ENCODE peak calls at places on chromosomes 16 and 17, in nine cellular contexts. E is lung microvascular endothelial cell; H is T-helper 2 cell treated with Interferon-gamma antibody and Interleukin-4, amounts not matched to agents 5 μg/mL and 100 μg/mL, for 36 hours; D is GM12865; T is NCI-H1105; O is activated CD4-positive, alpha-beta T cell treated with anti-CD3 and anti-CD28 coated beads, Interleukin-2, amount 10 ng/mL, durations not matched to agents 7 days and 5 days; P is SW 1271; L is sciatic nerve; S is cardiac fibroblast. U is an unnamed sample.

GRCh38 chr16:57366544-57367040 is 5.7 kb upstream of the CX3CL1 start:
- DNase-seq in P (no peak), T (no peak), E (no peak), S (no peak), L (no peak), O (no peak), H (no peak), D (peak), U (no peak)

GRCh38 chr16:54931041-54931756 is 534 bp downstream of the IRX5 start:
- DNase-seq in P (no peak), S (peak), T (peak), E (peak), L (no peak), D (no peak), H (no peak), O (no peak), U (no peak)

GRCh38 chr17:156946-157345 is 19.6 kb downstream of the SCGB1C2 start:
- DNase-seq in E (no peak), P (no peak), H (no peak), S (no peak), O (no peak), T (no peak), L (no peak), D (no peak), U (no peak)

GRCh38 chr17:31112001-31112661 is 17.4 kb downstream of the NF1 start:
- DNase-seq in P (no peak), D (no peak), S (peak), T (no peak), E (no peak), L (no peak), H (no peak), O (no peak), U (no peak)

GRCh38 chr16:56667581-56668571 is at the start of gene MT1G:
- DNase-seq in D (no peak), H (peak), O (peak), P (no peak), L (no peak), E (no peak), S (peak), T (no peak), U (no peak)

GRCh38 chr17:82315703-82316358 is 1.6 kb downstream of the CD7 start:
- DNase-seq in H (no peak), D (no peak), P (no peak), E (no peak), O (peak), L (no peak), S (no peak), T (no peak), U (no peak)

GRCh38 chr17:72175787-72176515 is 55.1 kb downstream of the SOX9 start:
- DNase-seq in E (no peak), O (no peak), H (no peak), L (no peak), D (no peak), T (no peak), P (no peak), S (no peak), U (no peak)

GRCh38 chr16:24626251-24626650 is 86.9 kb downstream of the RBBP6 start:
- DNase-seq in E (no peak), O (no peak), P (no peak), S (peak), L (no peak), H (no peak), T (no peak), D (no peak), U (no peak)

GRCh38 chr17:17443173-17443572 is 33.6 kb upstream of the MED9 start:
- DNase-seq in E (no peak), O (no peak), P (no peak), T (no peak), S (peak), L (no peak), D (no peak), H (no peak), U (no peak)

U was measured in hypothalamus.